ENCODE peak calls at places on chromosome 16, in seven cellular contexts. T is stimulated activated CD8-positive, alpha-beta memory T cell treated with anti-CD3 and anti-CD28 coated beads, Interleukin-7, amount 100 ng/mL, for 1 hour; P is omental fat pad; Q is T-helper 22 cell; V is activated T-helper 1 cell treated with Interleukin-2 at 50 U/mL for 16 hours; X is NCI-H1048; K is NCI-H1694 treated with DMSO at 0.1 percent for 48 hours. D is an unnamed sample.

GRCh38 chr16:84955427-84955826 is 55.9 kb downstream of the ZDHHC7 start:
- DNase-seq in Q (no peak), X (no peak), P (no peak), V (no peak), T (no peak), K (no peak), D (no peak)

GRCh38 chr16:12267491-12267890 is 291.0 kb downstream of the SNX29 start:
- DNase-seq in K (no peak), P (no peak), T (no peak), Q (no peak), X (no peak), V (no peak), D (no peak)

GRCh38 chr16:16110111-16110490 is 113.2 kb downstream of the ABCC6 start:
- DNase-seq in V (no peak), T (no peak), K (no peak), X (no peak), Q (no peak), P (no peak), D (no peak)

GRCh38 chr16:13429411-13429810 is 490.5 kb upstream of the ERCC4 start:
- DNase-seq in P (no peak), V (no peak), K (no peak), Q (no peak), X (no peak), T (no peak), D (no peak)

GRCh38 chr16:23557779-23558330 is 328 bp downstream of the UBFD1 start:
- DNase-seq in V (no peak), P (no peak), T (no peak), Q (no peak), K (no peak), X (no peak), D (peak)

GRCh38 chr16:83552193-83552592 is 255.6 kb upstream of the HSBP1 start:
- DNase-seq in K (no peak), P (no peak), V (no peak), T (no peak), Q (no peak), X (no peak), D (no peak)

GRCh38 chr16:57559075-57559790 is 16.8 kb downstream of the ADGRG5 start:
- DNase-seq in Q (no peak), P (no peak), K (no peak), T (no peak), V (no peak), X (no peak), D (no peak)

GRCh38 chr16:67537270-67537635 is 8.6 kb downstream of the RIPOR1 start:
- DNase-seq in P (no peak), V (peak), T (no peak), K (no peak), X (no peak), Q (peak), D (peak)

GRCh38 chr16:61887903-61888302 is 148.3 kb downstream of the CDH8 start:
- DNase-seq in Q (no peak), P (no peak), X (no peak), T (no peak), V (no peak), K (no peak), D (no peak)

GRCh38 chr16:1749152-1750117 is 21.9 kb downstream of the NME3 start:
- DNase-seq in K (no peak), P (no peak), Q (no peak), V (no peak), X (no peak), T (no peak), D (no peak)

GRCh38 chr16:50318796-50319578 is 49.8 kb downstream of the BRD7 start:
- DNase-seq in T (no peak), K (no peak), Q (no peak), V (no peak), X (no peak), P (no peak), D (no peak)

GRCh38 chr16:80976946-80977345 is 29.7 kb downstream of the CMC2 start:
- DNase-seq in V (no peak), Q (no peak), T (no peak), K (no peak), X (no peak), P (no peak), D (no peak)

GRCh38 chr16:64362193-64362592 is 759.7 kb downstream of the CDH11 start:
- DNase-seq in V (no peak), Q (no peak), T (no peak), P (no peak), K (no peak), X (no peak), D (no peak)

D was measured in T-helper 17 cell.